ENCODE peak calls at places on chromosomes 3 and 15, in six cellular contexts. One of them, this sample, is unnamed.

GRCh38 chr3:129046037-129046731 is 14.4 kb upstream of the GP9 start:
- DNase-seq in HTR-8/SVneo: no peak
- DNase-seq in Caco-2: no peak
- DNase-seq in T-helper 1 cell: no peak
- DNase-seq in activated CD8-positive, alpha-beta T cell treated with anti-CD3 and anti-CD28 coated beads, Interleukin-2, amount 10 ng/mL, durations not matched to agents 7 days and 5 days: no peak
- DNase-seq in H54: no peak
- DNase-seq in this sample: no peak

GRCh38 chr3:18489939-18490338 is 64.8 kb upstream of the SATB1 start:
- DNase-seq in HTR-8/SVneo: no peak
- DNase-seq in Caco-2: no peak
- DNase-seq in T-helper 1 cell: no peak
- DNase-seq in H54: no peak
- DNase-seq in activated CD8-positive, alpha-beta T cell treated with anti-CD3 and anti-CD28 coated beads, Interleukin-2, amount 10 ng/mL, durations not matched to agents 7 days and 5 days: peak
- DNase-seq in this sample: peak

GRCh38 chr15:63668601-63669000 is 71.4 kb downstream of the FBXL22 start:
- DNase-seq in HTR-8/SVneo: no peak
- DNase-seq in T-helper 1 cell: no peak
- DNase-seq in H54: no peak
- DNase-seq in activated CD8-positive, alpha-beta T cell treated with anti-CD3 and anti-CD28 coated beads, Interleukin-2, amount 10 ng/mL, durations not matched to agents 7 days and 5 days: no peak
- DNase-seq in Caco-2: no peak
- DNase-seq in this sample: peak

GRCh38 chr3:15634671-15635661 is 33.4 kb downstream of the BTD start:
- DNase-seq in activated CD8-positive, alpha-beta T cell treated with anti-CD3 and anti-CD28 coated beads, Interleukin-2, amount 10 ng/mL, durations not matched to agents 7 days and 5 days: no peak
- DNase-seq in Caco-2: no peak
- DNase-seq in T-helper 1 cell: no peak
- DNase-seq in HTR-8/SVneo: no peak
- DNase-seq in H54: no peak
- DNase-seq in this sample: no peak

GRCh38 chr3:48661501-48662139 is 1.1 kb downstream of the CELSR3 start:
- DNase-seq in Caco-2: peak
- DNase-seq in HTR-8/SVneo: peak
- DNase-seq in H54: no peak
- DNase-seq in T-helper 1 cell: peak
- DNase-seq in activated CD8-positive, alpha-beta T cell treated with anti-CD3 and anti-CD28 coated beads, Interleukin-2, amount 10 ng/mL, durations not matched to agents 7 days and 5 days: peak
- DNase-seq in this sample: peak

GRCh38 chr3:157127831-157128767 is 31.8 kb downstream of the CCNL1 start:
- DNase-seq in activated CD8-positive, alpha-beta T cell treated with anti-CD3 and anti-CD28 coated beads, Interleukin-2, amount 10 ng/mL, durations not matched to agents 7 days and 5 days: peak
- DNase-seq in Caco-2: peak
- DNase-seq in T-helper 1 cell: peak
- DNase-seq in HTR-8/SVneo: peak
- DNase-seq in H54: peak
- DNase-seq in this sample: no peak

GRCh38 chr15:77026501-77027110 is 31.7 kb downstream of the PSTPIP1 start:
- DNase-seq in activated CD8-positive, alpha-beta T cell treated with anti-CD3 and anti-CD28 coated beads, Interleukin-2, amount 10 ng/mL, durations not matched to agents 7 days and 5 days: no peak
- DNase-seq in HTR-8/SVneo: no peak
- DNase-seq in T-helper 1 cell: no peak
- DNase-seq in Caco-2: no peak
- DNase-seq in H54: no peak
- DNase-seq in this sample: no peak

GRCh38 chr3:163523375-163523774 is 1554.9 kb downstream of the SI start:
- DNase-seq in activated CD8-positive, alpha-beta T cell treated with anti-CD3 and anti-CD28 coated beads, Interleukin-2, amount 10 ng/mL, durations not matched to agents 7 days and 5 days: no peak
- DNase-seq in T-helper 1 cell: no peak
- DNase-seq in HTR-8/SVneo: no peak
- DNase-seq in Caco-2: no peak
- DNase-seq in H54: no peak
- DNase-seq in this sample: no peak

GRCh38 chr3:44418549-44418948 is 58.9 kb downstream of the ZNF445 start:
- DNase-seq in Caco-2: no peak
- DNase-seq in HTR-8/SVneo: no peak
- DNase-seq in activated CD8-positive, alpha-beta T cell treated with anti-CD3 and anti-CD28 coated beads, Interleukin-2, amount 10 ng/mL, durations not matched to agents 7 days and 5 days: no peak
- DNase-seq in H54: no peak
- DNase-seq in T-helper 1 cell: no peak
- DNase-seq in this sample: no peak

GRCh38 chr3:66597316-66597863 is 96.6 kb upstream of the LRIG1 start:
- DNase-seq in Caco-2: no peak
- DNase-seq in activated CD8-positive, alpha-beta T cell treated with anti-CD3 and anti-CD28 coated beads, Interleukin-2, amount 10 ng/mL, durations not matched to agents 7 days and 5 days: no peak
- DNase-seq in H54: no peak
- DNase-seq in T-helper 1 cell: no peak
- DNase-seq in HTR-8/SVneo: no peak
- DNase-seq in this sample: no peak

GRCh38 chr3:113097821-113098516 is 107.2 kb downstream of the GTPBP8 start:
- DNase-seq in Caco-2: no peak
- DNase-seq in T-helper 1 cell: no peak
- DNase-seq in HTR-8/SVneo: peak
- DNase-seq in H54: peak
- DNase-seq in activated CD8-positive, alpha-beta T cell treated with anti-CD3 and anti-CD28 coated beads, Interleukin-2, amount 10 ng/mL, durations not matched to agents 7 days and 5 days: no peak
- DNase-seq in this sample: no peak

GRCh38 chr3:17057316-17057715 is 172.6 kb downstream of the PLCL2 start:
- DNase-seq in Caco-2: no peak
- DNase-seq in activated CD8-positive, alpha-beta T cell treated with anti-CD3 and anti-CD28 coated beads, Interleukin-2, amount 10 ng/mL, durations not matched to agents 7 days and 5 days: no peak
- DNase-seq in H54: no peak
- DNase-seq in HTR-8/SVneo: no peak
- DNase-seq in T-helper 1 cell: no peak
- DNase-seq in this sample: no peak

GRCh38 chr3:124986153-124987143 is 51.9 kb upstream of the MUC13 start:
- DNase-seq in activated CD8-positive, alpha-beta T cell treated with anti-CD3 and anti-CD28 coated beads, Interleukin-2, amount 10 ng/mL, durations not matched to agents 7 days and 5 days: no peak
- DNase-seq in HTR-8/SVneo: peak
- DNase-seq in Caco-2: peak
- DNase-seq in T-helper 1 cell: no peak
- DNase-seq in H54: peak
- DNase-seq in this sample: no peak

GRCh38 chr3:185702564-185703225 is 116.6 kb downstream of the SENP2 start:
- DNase-seq in HTR-8/SVneo: no peak
- DNase-seq in activated CD8-positive, alpha-beta T cell treated with anti-CD3 and anti-CD28 coated beads, Interleukin-2, amount 10 ng/mL, durations not matched to agents 7 days and 5 days: no peak
- DNase-seq in H54: no peak
- DNase-seq in T-helper 1 cell: no peak
- DNase-seq in Caco-2: no peak
- DNase-seq in this sample: no peak

GRCh38 chr3:8723612-8724011 is 10.0 kb upstream of the CAV3 start:
- DNase-seq in activated CD8-positive, alpha-beta T cell treated with anti-CD3 and anti-CD28 coated beads, Interleukin-2, amount 10 ng/mL, durations not matched to agents 7 days and 5 days: no peak
- DNase-seq in HTR-8/SVneo: no peak
- DNase-seq in H54: no peak
- DNase-seq in T-helper 1 cell: no peak
- DNase-seq in Caco-2: no peak
- DNase-seq in this sample: no peak

GRCh38 chr15:98654790-98655360 is 6.5 kb downstream of the IGF1R start:
- DNase-seq in H54: no peak
- DNase-seq in Caco-2: no peak
- DNase-seq in T-helper 1 cell: no peak
- DNase-seq in activated CD8-positive, alpha-beta T cell treated with anti-CD3 and anti-CD28 coated beads, Interleukin-2, amount 10 ng/mL, durations not matched to agents 7 days and 5 days: no peak
- DNase-seq in HTR-8/SVneo: no peak
- DNase-seq in this sample: no peak